ENCODE peak calls at places on chromosome 13, in four cellular contexts. H is GM20000; I is PC-3; U is stimulated activated CD4-positive, alpha-beta T cell treated with anti-CD3 and anti-CD28 coated beads, Interleukin-2, amount 100 ng/mL, for 24 hours. E is an unnamed sample.

GRCh38 chr13:102555914-102556553 is 40.8 kb upstream of the TPP2 start:
- DNase-seq in H (peak), I (peak), U (no peak), E (peak)

GRCh38 chr13:101289764-101290163 is 126.5 kb downstream of the NALCN start:
- DNase-seq in H (no peak), I (no peak), U (no peak), E (no peak)

GRCh38 chr13:45811891-45812583 is 39.5 kb downstream of the SIAH3 start:
- DNase-seq in H (no peak), I (peak), U (no peak), E (no peak)

GRCh38 chr13:39599842-39600241 is 3.2 kb downstream of the LHFPL6 start:
- DNase-seq in H (no peak), I (no peak), U (no peak), E (no peak)

GRCh38 chr13:33321686-33322473 is 36.3 kb upstream of the STARD13 start:
- DNase-seq in H (no peak), I (no peak), U (no peak), E (no peak)

GRCh38 chr13:34543836-34544235 is 398.2 kb upstream of the NBEA start:
- DNase-seq in H (no peak), I (no peak), U (no peak), E (no peak)

GRCh38 chr13:108034909-108035308 is 180.4 kb downstream of the LIG4 start:
- DNase-seq in H (no peak), I (no peak), U (no peak), E (no peak)

GRCh38 chr13:94599877-94600276 is 1.8 kb upstream of the GPR180 start:
- DNase-seq in H (no peak), I (no peak), U (no peak), E (no peak)

GRCh38 chr13:49791214-49791752 is 1.2 kb downstream of the KPNA3 start:
- DNase-seq in H (peak), I (peak), U (no peak), E (peak)

GRCh38 chr13:113836917-113837553 is 26.8 kb downstream of the GAS6 start:
- DNase-seq in H (peak), I (peak), U (no peak), E (peak)

GRCh38 chr13:21517576-21517975 is 58.5 kb upstream of the ZDHHC20 start:
- DNase-seq in H (no peak), I (no peak), U (no peak), E (no peak)

GRCh38 chr13:106383791-106384190 is 151.7 kb downstream of the EFNB2 start:
- DNase-seq in H (no peak), I (no peak), U (no peak), E (no peak)

GRCh38 chr13:28558126-28558525 is 63.2 kb upstream of the FLT1 start:
- DNase-seq in H (no peak), I (no peak), U (no peak), E (no peak)

GRCh38 chr13:91904005-91904404 is 505.6 kb downstream of the GPC5 start:
- DNase-seq in H (peak), I (no peak), U (no peak), E (no peak)

GRCh38 chr13:86383151-86383550 is 583.9 kb upstream of the SLITRK6 start:
- DNase-seq in H (no peak), I (no peak), U (no peak), E (no peak)

GRCh38 chr13:69324109-69324886 is 783.3 kb upstream of the ATXN8OS start:
- DNase-seq in H (no peak), I (peak), U (no peak), E (peak)

GRCh38 chr13:39038569-39038898 is 278 bp downstream of the NHLRC3 start:
- DNase-seq in H (peak), I (peak), U (peak), E (no peak)

GRCh38 chr13:29847501-29847983 is 2.9 kb downstream of the UBL3 start:
- DNase-seq in H (peak), I (peak), U (no peak), E (peak)

GRCh38 chr13:99031725-99032298 is 53.9 kb upstream of the DOCK9 start:
- DNase-seq in H (no peak), I (peak), U (no peak), E (no peak)

GRCh38 chr13:44218501-44219240 is 155.0 kb upstream of the SERP2 start:
- DNase-seq in H (no peak), I (peak), U (no peak), E (no peak)

GRCh38 chr13:21812192-21812626 is 141.3 kb downstream of the FGF9 start:
- DNase-seq in H (no peak), I (no peak), U (no peak), E (peak)

GRCh38 chr13:99123101-99124045 is 77.3 kb upstream of the UBAC2 start:
- DNase-seq in H (no peak), I (no peak), U (no peak), E (no peak)

GRCh38 chr13:27523345-27524073 is 73.1 kb upstream of the MTIF3 start:
- DNase-seq in H (no peak), I (no peak), U (no peak), E (peak)

GRCh38 chr13:52158629-52159158 is 703 bp downstream of the NEK3 start:
- DNase-seq in H (peak), I (peak), U (peak), E (no peak)

GRCh38 chr13:47499358-47500150 is 501.5 kb downstream of the SUCLA2 start:
- DNase-seq in H (no peak), I (peak), U (no peak), E (peak)

GRCh38 chr13:19959141-19959830 is 759 bp downstream of the ZMYM2 start:
- DNase-seq in H (peak), I (peak), U (peak), E (peak)